ENCODE peak calls at places on chromosomes 16 and 17, in eight cellular contexts. P is uterus, E is stomach, A is tibial nerve, N is HCT116, H is sigmoid colon, I is ovary, K is suprapubic skin. T is an unnamed sample.

GRCh38 chr17:81400154-81400938 is 5.1 kb downstream of the BAHCC1 start:
- DNase-seq in A (no peak), P (no peak), I (no peak), N (no peak), H (no peak), E (peak; percentile 56), K (no peak), T (peak; percentile 89)

GRCh38 chr17:56897646-56898424 is 16.0 kb downstream of the TRIM25 start:
- DNase-seq in K (peak; percentile 50), E (no peak), H (no peak), I (no peak), P (no peak), A (no peak), N (no peak), T (no peak)

GRCh38 chr16:68272501-68273209 is 8.3 kb downstream of the SLC7A6 start:
- DNase-seq in E (peak; percentile 77), A (no peak), K (no peak), I (no peak), N (no peak), H (no peak), P (no peak), T (peak; percentile 39)

GRCh38 chr16:89344314-89344828 is 126.9 kb downstream of the ZNF778 start:
- DNase-seq in K (no peak), I (no peak), H (no peak), P (no peak), N (no peak), E (no peak), A (no peak), T (no peak)

GRCh38 chr17:73600103-73600871 is 44.0 kb downstream of the SDK2 start:
- DNase-seq in K (no peak), A (no peak), E (no peak), P (no peak), H (no peak), I (no peak), N (no peak), T (no peak)

GRCh38 chr17:66508896-66509843 is 206.8 kb downstream of the PRKCA start:
- DNase-seq in E (peak; percentile 83), P (no peak), N (peak; percentile 90), I (no peak), H (peak; percentile 72), A (no peak), K (no peak), T (peak; percentile 72)

GRCh38 chr17:49013311-49014205 is 16.4 kb downstream of the IGF2BP1 start:
- DNase-seq in H (no peak), A (no peak), E (no peak), I (no peak), K (peak; percentile 74), N (no peak), P (no peak), T (peak; percentile 65)

GRCh38 chr16:1135459-1135825 is 17.5 kb upstream of the CACNA1H start:
- DNase-seq in H (no peak), P (no peak), I (no peak), E (no peak), A (no peak), K (no peak), N (no peak), T (no peak)

GRCh38 chr17:47851764-47852112 is 775 bp upstream of the SP6 start:
- DNase-seq in P (no peak), I (no peak), A (no peak), K (no peak), E (no peak), N (no peak), H (no peak), T (no peak)

GRCh38 chr17:56203430-56203829 is 50.2 kb downstream of the ANKFN1 start:
- DNase-seq in K (no peak), H (no peak), A (no peak), E (no peak), I (no peak), N (peak; percentile 49), P (no peak), T (no peak)

GRCh38 chr17:38728290-38728831 is 1.8 kb upstream of the CISD3 start:
- DNase-seq in P (no peak), H (no peak), E (no peak), N (no peak), I (no peak), A (no peak), K (no peak), T (no peak)

GRCh38 chr17:81682565-81683207 is 911 bp downstream of the ARL16 start:
- DNase-seq in P (no peak), K (no peak), H (no peak), E (no peak), A (no peak), N (no peak), I (no peak), T (no peak)

DNA sequence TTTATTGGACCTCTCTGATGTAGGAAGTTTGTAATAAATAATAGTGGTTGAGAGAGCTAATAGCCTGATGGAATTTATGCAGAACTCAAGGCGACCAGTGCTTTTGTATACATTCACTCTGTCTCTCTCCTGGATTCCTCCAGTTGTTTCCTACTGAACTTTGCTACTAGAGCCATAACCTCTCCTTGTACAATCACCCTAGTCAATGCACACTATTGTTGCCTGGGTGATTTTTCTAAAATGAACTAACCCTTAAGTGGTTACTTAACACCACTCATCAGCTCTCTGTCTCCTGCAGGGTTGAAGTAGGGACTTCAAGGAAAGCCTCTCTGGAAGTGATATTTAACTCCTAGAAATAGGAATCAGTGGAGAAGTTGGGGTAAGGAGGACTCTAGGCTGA is 9.7 kb downstream of the PHKB start:
- DNase-seq in N (no peak), P (no peak), H (no peak), A (no peak), I (no peak), K (no peak), E (no peak), T (no peak)
- H3K36me3 ChIP-seq in N (no peaks in the 10 kb centered on the region), P (no peaks in the 10 kb centered on the region), H (no peaks in the 10 kb centered on the region), A (no peaks in the 10 kb centered on the region), I (no peaks in the 10 kb centered on the region), K (no peaks in the 10 kb centered on the region), E (no peaks in the 10 kb centered on the region), T (no peaks in the 10 kb centered on the region)

DNA sequence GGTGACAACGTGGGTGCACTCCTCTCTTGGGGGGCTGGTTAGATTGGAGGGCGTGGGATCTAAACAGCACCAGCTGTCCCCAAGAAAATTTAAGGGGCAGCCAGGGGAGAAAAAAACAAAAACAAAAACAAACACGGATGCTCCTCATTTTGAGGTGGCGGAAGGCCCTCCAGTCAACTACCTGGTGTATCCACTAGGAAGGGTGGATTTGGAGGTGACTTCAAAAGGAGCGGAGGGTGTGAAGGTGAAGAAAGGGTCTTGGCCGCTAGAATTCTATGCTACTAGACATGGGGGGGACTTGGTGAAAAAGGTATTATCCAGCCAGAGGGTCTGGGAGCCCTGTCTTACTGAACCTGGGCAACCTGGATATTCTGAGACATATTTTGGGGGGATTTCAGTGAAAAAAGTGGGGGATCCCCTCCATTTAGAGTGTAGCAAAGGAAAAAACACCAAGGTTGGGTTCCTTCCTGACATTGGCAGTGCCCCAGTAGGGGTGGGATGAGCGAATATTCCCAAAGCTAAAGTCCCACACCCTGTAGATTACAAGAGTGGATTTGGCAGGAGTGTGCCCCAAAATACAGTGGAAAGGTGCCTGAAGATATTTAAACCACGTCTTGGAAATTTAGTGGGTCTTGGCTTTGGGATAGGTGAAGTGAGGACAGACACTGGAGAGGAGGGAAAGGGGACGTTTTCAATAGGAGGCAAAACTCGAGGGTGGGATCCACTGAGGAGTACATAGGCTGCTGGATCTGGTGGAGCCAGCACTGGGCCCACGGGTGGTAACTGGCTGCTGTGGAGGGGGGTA is 454 bp upstream of the FGF11 start:
- DNase-seq in N (no peak), I (no peak), P (no peak), K (no peak), E (no peak), A (no peak), H (no peak), T (no peak)
- H3K4me1 ChIP-seq in N (peaks cover 13% of the 10 kb centered on the region), I (peaks cover 4% of the 10 kb centered on the region), P (peaks cover 43% of the 10 kb centered on the region), K (peaks cover 62% of the 10 kb centered on the region), E (peaks cover 68% of the 10 kb centered on the region), A (peaks cover 28% of the 10 kb centered on the region), H (peaks cover 50% of the 10 kb centered on the region), T (peaks cover 60% of the 10 kb centered on the region)

GRCh38 chr17:7380855-7381683 is at the start of gene TNK1:
- DNase-seq in P (peak; percentile 49), E (peak; percentile 89), I (peak; percentile 68), H (peak; percentile 86), A (no peak), K (no peak), N (no peak), T (peak; percentile 81)
- TF ChIP-seq POLR2A in P (no peak), E (no peak), I (peak; percentile 55), H (no peak), A (no peak), K (no peak), N (peak; percentile 76), T (no peak)

GRCh38 chr17:63786117-63786516 is 12.1 kb downstream of the DDX42 start:
- DNase-seq in E (no peak), P (no peak), K (no peak), I (no peak), A (no peak), N (no peak), H (no peak), T (no peak)

GRCh38 chr17:63786961-63787711 is 13.2 kb downstream of the DDX42 start:
- DNase-seq in A (no peak), E (no peak), P (no peak), K (no peak), I (no peak), H (no peak), N (peak; percentile 62), T (no peak)

GRCh38 chr17:63783522-63783921 is 9.6 kb downstream of the DDX42 start:
- DNase-seq in E (no peak), P (no peak), N (no peak), A (no peak), K (no peak), H (no peak), I (no peak), T (no peak)

GRCh38 chr17:63790057-63790456 is 16.1 kb downstream of the DDX42 start:
- DNase-seq in I (no peak), H (no peak), A (no peak), E (no peak), K (no peak), N (no peak), P (no peak), T (no peak)

DNA sequence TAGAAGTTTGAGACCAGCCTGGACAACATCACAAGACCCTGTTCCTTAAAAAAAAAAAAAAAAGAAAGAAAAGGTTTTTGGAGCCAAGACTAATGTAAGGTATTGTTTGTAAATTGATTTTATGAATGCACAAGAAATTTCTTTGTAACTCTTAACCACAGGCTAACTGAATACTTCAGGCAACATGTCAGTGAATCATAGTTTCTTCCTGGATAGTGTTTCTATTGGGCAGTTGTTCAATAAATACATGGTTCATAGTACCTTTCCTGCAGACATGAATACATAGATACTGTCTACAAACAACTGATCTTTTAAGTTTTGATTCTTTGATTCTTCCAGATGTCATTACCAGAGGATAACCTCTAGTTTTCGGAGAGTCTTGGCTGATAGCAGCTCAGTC is 11.6 kb downstream of the DDX42 start:
- DNase-seq in H (no peak), E (no peak), K (no peak), P (no peak), N (no peak), A (no peak), I (no peak), T (no peak)
- H3K36me3 ChIP-seq in H (peaks cover 32% of the 10 kb centered on the region), E (peaks cover 59% of the 10 kb centered on the region), K (peaks cover 30% of the 10 kb centered on the region), P (no peaks in the 10 kb centered on the region), N (peaks cover 46% of the 10 kb centered on the region), A (peaks cover 6% of the 10 kb centered on the region), I (no peaks in the 10 kb centered on the region), T (peaks cover 65% of the 10 kb centered on the region)